ENCODE peak calls at places on chromosomes 6 and 20, in four cellular contexts. One of them, this sample, is unnamed.

GRCh38 chr6:17218749-17219093 is 62.4 kb upstream of the RBM24 start:
- DNase-seq in fibroblast of lung: no peak
- DNase-seq in tibial artery: no peak
- DNase-seq in A549: no peak
- DNase-seq in this sample: no peak

GRCh38 chr6:113634352-113635163 is 222.6 kb upstream of the MARCKS start:
- DNase-seq in fibroblast of lung: peak; percentile 51
- DNase-seq in tibial artery: no peak
- DNase-seq in A549: no peak
- DNase-seq in this sample: no peak

GRCh38 chr6:1316482-1317220 is 4.8 kb downstream of the FOXQ1 start:
- DNase-seq in fibroblast of lung: no peak
- DNase-seq in tibial artery: no peak
- DNase-seq in A549: no peak
- DNase-seq in this sample: peak; percentile 50

GRCh38 chr6:3227363-3228045 is at the start of gene TUBB2B:
- DNase-seq in fibroblast of lung: no peak
- DNase-seq in tibial artery: no peak
- DNase-seq in A549: no peak
- DNase-seq in this sample: peak; percentile 86

GRCh38 chr6:46626228-46626909 is 26.2 kb downstream of the CYP39A1 start:
- DNase-seq in fibroblast of lung: peak; percentile 64
- DNase-seq in tibial artery: no peak
- DNase-seq in A549: no peak
- DNase-seq in this sample: no peak

GRCh38 chr6:161866570-161866969 is 592.7 kb upstream of the AGPAT4 start:
- DNase-seq in fibroblast of lung: no peak
- DNase-seq in tibial artery: no peak
- DNase-seq in A549: no peak
- DNase-seq in this sample: no peak

GRCh38 chr20:48319943-48320584 is 507.7 kb downstream of the PREX1 start:
- DNase-seq in fibroblast of lung: no peak
- DNase-seq in tibial artery: no peak
- DNase-seq in A549: no peak
- DNase-seq in this sample: no peak

GRCh38 chr6:32086661-32087573 is 22.2 kb downstream of the TNXB start:
- DNase-seq in fibroblast of lung: peak; percentile 57
- DNase-seq in tibial artery: no peak
- DNase-seq in A549: no peak
- DNase-seq in this sample: no peak

GRCh38 chr6:89440200-89440599 is 7.2 kb downstream of the ANKRD6 start:
- DNase-seq in fibroblast of lung: no peak
- DNase-seq in tibial artery: no peak
- DNase-seq in A549: no peak
- DNase-seq in this sample: no peak

GRCh38 chr6:132096245-132096644 is 145.1 kb upstream of the CCN2 start:
- DNase-seq in fibroblast of lung: peak; percentile 20
- DNase-seq in tibial artery: no peak
- DNase-seq in A549: no peak
- DNase-seq in this sample: no peak

GRCh38 chr6:225121-225721 is 67.1 kb upstream of the DUSP22 start:
- DNase-seq in fibroblast of lung: no peak
- DNase-seq in tibial artery: no peak
- DNase-seq in A549: no peak
- DNase-seq in this sample: no peak

GRCh38 chr20:36310215-36310981 is 4.3 kb downstream of the DLGAP4 start:
- DNase-seq in fibroblast of lung: no peak
- DNase-seq in tibial artery: no peak
- DNase-seq in A549: no peak
- DNase-seq in this sample: no peak

GRCh38 chr20:63434599-63435378 is 37.7 kb downstream of the KCNQ2 start:
- DNase-seq in fibroblast of lung: peak; percentile 30
- DNase-seq in tibial artery: no peak
- DNase-seq in A549: peak; percentile 89
- DNase-seq in this sample: peak; percentile 42

GRCh38 chr6:129726650-129727049 is 16.7 kb upstream of the ARHGAP18 start:
- DNase-seq in fibroblast of lung: no peak
- DNase-seq in tibial artery: no peak
- DNase-seq in A549: no peak
- DNase-seq in this sample: no peak

GRCh38 chr6:47016236-47016635 is 25.9 kb downstream of the ADGRF1 start:
- DNase-seq in fibroblast of lung: peak; percentile 8
- DNase-seq in tibial artery: no peak
- DNase-seq in A549: no peak
- DNase-seq in this sample: no peak

GRCh38 chr6:158383542-158383941 is 71.3 kb downstream of the TULP4 start:
- DNase-seq in fibroblast of lung: no peak
- DNase-seq in tibial artery: no peak
- DNase-seq in A549: no peak
- DNase-seq in this sample: no peak

GRCh38 chr6:143149771-143150170 is 89.1 kb downstream of the AIG1 start:
- DNase-seq in fibroblast of lung: no peak
- DNase-seq in tibial artery: no peak
- DNase-seq in A549: no peak
- DNase-seq in this sample: no peak

GRCh38 chr6:130730600-130730999 is 96.6 kb upstream of the SMLR1 start:
- DNase-seq in fibroblast of lung: no peak
- DNase-seq in tibial artery: no peak
- DNase-seq in A549: no peak
- DNase-seq in this sample: no peak

GRCh38 chr6:104305206-104305605 is 554.5 kb downstream of the HACE1 start:
- DNase-seq in fibroblast of lung: no peak
- DNase-seq in tibial artery: no peak
- DNase-seq in A549: no peak
- DNase-seq in this sample: no peak

GRCh38 chr20:997016-997415 is 5.1 kb downstream of the RSPO4 start:
- DNase-seq in fibroblast of lung: no peak
- DNase-seq in tibial artery: no peak
- DNase-seq in A549: no peak
- DNase-seq in this sample: no peak

GRCh38 chr6:16488813-16489212 is 250.4 kb downstream of the GMPR start:
- DNase-seq in fibroblast of lung: no peak
- DNase-seq in tibial artery: no peak
- DNase-seq in A549: no peak
- DNase-seq in this sample: no peak

GRCh38 chr6:73076211-73076610 is 149.1 kb downstream of the KHDC1L start:
- DNase-seq in fibroblast of lung: no peak
- DNase-seq in tibial artery: no peak
- DNase-seq in A549: no peak
- DNase-seq in this sample: no peak

GRCh38 chr6:29631860-29632731 is 887 bp downstream of the GABBR1 start:
- DNase-seq in fibroblast of lung: peak; percentile 66
- DNase-seq in tibial artery: peak; percentile 83
- DNase-seq in A549: peak; percentile 21
- DNase-seq in this sample: peak; percentile 47

GRCh38 chr20:1907586-1907985 is 12.4 kb downstream of the SIRPA start:
- DNase-seq in fibroblast of lung: peak; percentile 38
- DNase-seq in tibial artery: no peak
- DNase-seq in A549: no peak
- DNase-seq in this sample: no peak

GRCh38 chr6:52596371-52597028 is 19.6 kb upstream of the TRAM2 start:
- DNase-seq in fibroblast of lung: peak; percentile 89
- DNase-seq in tibial artery: no peak
- DNase-seq in A549: no peak
- DNase-seq in this sample: no peak

GRCh38 chr6:8195040-8195713 is 92.8 kb upstream of the EEF1E1 start:
- DNase-seq in fibroblast of lung: no peak
- DNase-seq in tibial artery: no peak
- DNase-seq in A549: no peak
- DNase-seq in this sample: no peak

GRCh38 chr6:125346926-125347563 is 45.3 kb upstream of the HDDC2 start:
- DNase-seq in fibroblast of lung: no peak
- DNase-seq in tibial artery: no peak
- DNase-seq in A549: no peak
- DNase-seq in this sample: no peak

GRCh38 chr6:62328607-62329006 is 42.6 kb upstream of the KHDRBS2 start:
- DNase-seq in fibroblast of lung: no peak
- DNase-seq in tibial artery: no peak
- DNase-seq in A549: no peak
- DNase-seq in this sample: no peak

GRCh38 chr6:133568970-133569889 is 319.7 kb upstream of the TCF21 start:
- DNase-seq in fibroblast of lung: peak; percentile 88
- DNase-seq in tibial artery: no peak
- DNase-seq in A549: peak; percentile 92
- DNase-seq in this sample: no peak

GRCh38 chr6:137099689-137100398 is 55.1 kb upstream of the IL20RA start:
- DNase-seq in fibroblast of lung: no peak
- DNase-seq in tibial artery: no peak
- DNase-seq in A549: no peak
- DNase-seq in this sample: no peak

GRCh38 chr6:18166314-18167007 is 11.2 kb downstream of the KDM1B start:
- DNase-seq in fibroblast of lung: peak; percentile 51
- DNase-seq in tibial artery: no peak
- DNase-seq in A549: no peak
- DNase-seq in this sample: no peak

GRCh38 chr6:96235927-96236326 is 220.2 kb downstream of the FUT9 start:
- DNase-seq in fibroblast of lung: no peak
- DNase-seq in tibial artery: no peak
- DNase-seq in A549: no peak
- DNase-seq in this sample: no peak

GRCh38 chr6:166721576-166721975 is 94.5 kb upstream of the RPS6KA2 start:
- DNase-seq in fibroblast of lung: no peak
- DNase-seq in tibial artery: no peak
- DNase-seq in A549: no peak
- DNase-seq in this sample: no peak

GRCh38 chr6:47519279-47519678 is 41.7 kb downstream of the CD2AP start:
- DNase-seq in fibroblast of lung: no peak
- DNase-seq in tibial artery: no peak
- DNase-seq in A549: no peak
- DNase-seq in this sample: no peak

GRCh38 chr6:12844284-12845223 is 128.0 kb downstream of the PHACTR1 start:
- DNase-seq in fibroblast of lung: no peak
- DNase-seq in tibial artery: no peak
- DNase-seq in A549: peak; percentile 21
- DNase-seq in this sample: no peak

GRCh38 chr20:19934792-19935491 is 82.2 kb upstream of the NAA20 start:
- DNase-seq in fibroblast of lung: no peak
- DNase-seq in tibial artery: peak; percentile 81
- DNase-seq in A549: peak; percentile 51
- DNase-seq in this sample: no peak

GRCh38 chr6:165679326-165679725 is 16.3 kb upstream of the PDE10A start:
- DNase-seq in fibroblast of lung: no peak
- DNase-seq in tibial artery: no peak
- DNase-seq in A549: no peak
- DNase-seq in this sample: no peak

DNA sequence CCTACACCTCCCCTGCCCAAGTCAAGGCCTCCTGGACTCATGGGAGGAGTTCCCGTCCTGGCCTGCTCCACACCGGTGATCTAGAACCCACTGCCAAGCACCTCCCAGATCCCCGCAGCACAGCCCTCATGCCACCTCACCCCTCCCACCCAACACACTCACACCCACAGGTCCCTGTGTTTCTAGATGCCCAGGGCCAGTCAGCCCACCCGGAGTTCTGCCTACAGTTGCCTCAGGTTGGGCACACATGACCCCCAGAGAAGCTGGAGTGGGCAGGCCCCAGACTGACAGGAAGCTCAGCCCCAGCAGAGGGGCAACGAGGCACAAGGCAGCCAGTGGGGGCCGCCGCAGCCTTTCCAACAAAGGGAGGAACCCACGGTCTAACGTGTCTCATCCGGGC is 29.6 kb downstream of the RRBP1 start:
- DNase-seq in fibroblast of lung: no peak
- DNase-seq in tibial artery: peak; percentile 61
- DNase-seq in A549: no peak
- DNase-seq in this sample: no peak
- TF ChIP-seq CTCF in fibroblast of lung: no peak
- TF ChIP-seq CTCF in tibial artery: no peak
- TF ChIP-seq CTCF in A549: no peak
- TF ChIP-seq CTCF in this sample: no peak

GRCh38 chr20:22678678-22679077 is 94.3 kb upstream of the FOXA2 start:
- DNase-seq in fibroblast of lung: no peak
- DNase-seq in tibial artery: no peak
- DNase-seq in A549: no peak
- DNase-seq in this sample: no peak

GRCh38 chr20:22672191-22672590 is 87.8 kb upstream of the FOXA2 start:
- DNase-seq in fibroblast of lung: no peak
- DNase-seq in tibial artery: no peak
- DNase-seq in A549: no peak
- DNase-seq in this sample: no peak

GRCh38 chr20:22675337-22675736 is 91.0 kb upstream of the FOXA2 start:
- DNase-seq in fibroblast of lung: no peak
- DNase-seq in tibial artery: no peak
- DNase-seq in A549: no peak
- DNase-seq in this sample: no peak

GRCh38 chr20:22679197-22679596 is 94.8 kb upstream of the FOXA2 start:
- DNase-seq in fibroblast of lung: no peak
- DNase-seq in tibial artery: no peak
- DNase-seq in A549: no peak
- DNase-seq in this sample: no peak

GRCh38 chr20:22673467-22673866 is 89.1 kb upstream of the FOXA2 start:
- DNase-seq in fibroblast of lung: no peak
- DNase-seq in tibial artery: no peak
- DNase-seq in A549: no peak
- DNase-seq in this sample: no peak
- TF ChIP-seq CTCF in fibroblast of lung: no peak
- TF ChIP-seq CTCF in tibial artery: no peak
- TF ChIP-seq CTCF in A549: no peak
- TF ChIP-seq CTCF in this sample: no peak

GRCh38 chr20:13784271-13784892 is 337 bp downstream of the ESF1 start:
- DNase-seq in fibroblast of lung: no peak
- DNase-seq in tibial artery: no peak
- DNase-seq in A549: peak; percentile 15
- DNase-seq in this sample: no peak
- TF ChIP-seq CTCF in fibroblast of lung: no peak
- TF ChIP-seq CTCF in tibial artery: no peak
- TF ChIP-seq CTCF in A549: no peak
- TF ChIP-seq CTCF in this sample: no peak

GRCh38 chr20:49599746-49600113 is 31.8 kb upstream of the PTGIS start:
- DNase-seq in fibroblast of lung: no peak
- DNase-seq in tibial artery: no peak
- DNase-seq in A549: no peak
- DNase-seq in this sample: no peak

GRCh38 chr20:49607568-49607967 is 39.6 kb upstream of the PTGIS start:
- DNase-seq in fibroblast of lung: no peak
- DNase-seq in tibial artery: no peak
- DNase-seq in A549: no peak
- DNase-seq in this sample: no peak

GRCh38 chr20:49601153-49601924 is 33.4 kb upstream of the PTGIS start:
- DNase-seq in fibroblast of lung: no peak
- DNase-seq in tibial artery: no peak
- DNase-seq in A549: no peak
- DNase-seq in this sample: no peak

GRCh38 chr20:49602370-49603208 is 34.7 kb upstream of the PTGIS start:
- DNase-seq in fibroblast of lung: no peak
- DNase-seq in tibial artery: no peak
- DNase-seq in A549: no peak
- DNase-seq in this sample: no peak

GRCh38 chr20:49603209-49603627 is 35.3 kb upstream of the PTGIS start:
- DNase-seq in fibroblast of lung: peak; percentile 39
- DNase-seq in tibial artery: no peak
- DNase-seq in A549: no peak
- DNase-seq in this sample: no peak
- TF ChIP-seq CTCF in fibroblast of lung: peak; percentile 52
- TF ChIP-seq CTCF in tibial artery: no peak
- TF ChIP-seq CTCF in A549: peak; percentile 39
- TF ChIP-seq CTCF in this sample: peak; percentile 50

GRCh38 chr6:5141046-5141445 is 55.9 kb downstream of the PPP1R3G start:
- DNase-seq in fibroblast of lung: no peak
- DNase-seq in tibial artery: no peak
- DNase-seq in A549: no peak
- DNase-seq in this sample: no peak
- TF ChIP-seq CTCF in fibroblast of lung: no peak
- TF ChIP-seq CTCF in tibial artery: no peak
- TF ChIP-seq CTCF in A549: no peak
- TF ChIP-seq CTCF in this sample: no peak

This sample was measured in progenitor cell of endocrine pancreas.